ENCODE peak calls at places on chromosome 3, in five cellular contexts. G, B, H, E and A are unnamed samples.

GRCh38 chr3:127911421-127911931 is 3.6 kb upstream of the KBTBD12 start:
- DNase-seq in G (no peak), B (no peak), H (no peak), E (no peak), A (no peak)

GRCh38 chr3:3305087-3305486 is 125.6 kb upstream of the CRBN start:
- DNase-seq in G (no peak), B (no peak), H (no peak), E (no peak), A (no peak)

GRCh38 chr3:111852540-111852939 is 6.5 kb upstream of the PHLDB2 start:
- DNase-seq in G (no peak), B (no peak), H (no peak), E (no peak), A (no peak)

GRCh38 chr3:155517907-155518306 is 224.4 kb upstream of the STRIT1 start:
- DNase-seq in G (no peak), B (no peak), H (no peak), E (no peak), A (no peak)

GRCh38 chr3:196339493-196340254 is 1.5 kb upstream of the TM4SF19 start:
- DNase-seq in G (no peak), B (no peak), H (no peak), E (no peak), A (no peak)

GRCh38 chr3:101195951-101196713 is 124.2 kb downstream of the IMPG2 start:
- DNase-seq in G (no peak), B (no peak), H (no peak), E (no peak), A (no peak)

GRCh38 chr3:143565943-143566342 is 282.3 kb downstream of the SLC9A9 start:
- DNase-seq in G (no peak), B (no peak), H (no peak), E (no peak), A (no peak)

GRCh38 chr3:49098429-49098828 is 4.6 kb upstream of the QRICH1 start:
- DNase-seq in G (no peak), B (no peak), H (no peak), E (no peak), A (peak)

GRCh38 chr3:186255703-186256331 is 106.2 kb downstream of the DGKG start:
- DNase-seq in G (peak), B (no peak), H (no peak), E (peak), A (peak)

GRCh38 chr3:117853923-117854322 is 1144.3 kb downstream of the TUSC7 start:
- DNase-seq in G (no peak), B (peak), H (no peak), E (no peak), A (peak)

GRCh38 chr3:110656394-110656793 is 415.2 kb upstream of the NECTIN3 start:
- DNase-seq in G (no peak), B (no peak), H (no peak), E (no peak), A (no peak)

GRCh38 chr3:109924196-109924595 is 586.9 kb upstream of the DPPA4 start:
- DNase-seq in G (no peak), B (no peak), H (no peak), E (no peak), A (no peak)

GRCh38 chr3:196757876-196758739 is 18.5 kb downstream of the PAK2 start:
- DNase-seq in G (no peak), B (no peak), H (no peak), E (no peak), A (no peak)

GRCh38 chr3:170531557-170532335 is 54.1 kb downstream of the SLC7A14 start:
- DNase-seq in G (no peak), B (no peak), H (no peak), E (no peak), A (no peak)

GRCh38 chr3:43748179-43748578 is 57.4 kb downstream of the ABHD5 start:
- DNase-seq in G (no peak), B (no peak), H (no peak), E (no peak), A (no peak)

GRCh38 chr3:174859756-174860155 is 622 bp downstream of the NAALADL2 start:
- DNase-seq in G (no peak), B (peak), H (no peak), E (no peak), A (no peak)

GRCh38 chr3:21506061-21506460 is 244.9 kb downstream of the ZNF385D start:
- DNase-seq in G (no peak), B (no peak), H (no peak), E (no peak), A (no peak)

GRCh38 chr3:44861412-44862220 is at the start of gene TMEM42:
- DNase-seq in G (peak), B (peak), H (peak), E (peak), A (peak)

GRCh38 chr3:176766862-176767261 is 430.4 kb downstream of the TBL1XR1 start:
- DNase-seq in G (no peak), B (no peak), H (no peak), E (no peak), A (no peak)